ENCODE peak calls at places on chromosomes 7 and 10, in six cellular contexts. L is K562, X is PC-3, D is HepG2, G is mesenchymal stem cell, U is endothelial cell of umbilical vein. Y is an unnamed sample.

GRCh38 chr7:112726076-112726475 is 64.1 kb downstream of the TMEM168 start:
- DNase-seq in D (no peak), G (no peak), X (no peak), U (no peak), L (peak; percentile 45), Y (no peak)

GRCh38 chr10:79269969-79270368 is 77.3 kb upstream of the PPIF start:
- DNase-seq in U (no peak), L (no peak), G (no peak), D (no peak), X (no peak), Y (no peak)

GRCh38 chr10:11331706-11332105 is 279.7 kb downstream of the USP6NL start:
- DNase-seq in X (no peak), D (no peak), L (no peak), G (no peak), U (peak; percentile 48), Y (peak; percentile 3)

GRCh38 chr7:108000875-108001758 is 1.8 kb downstream of the LAMB1 start:
- DNase-seq in X (peak; percentile 54), L (no peak), U (peak; percentile 98), G (peak; percentile 58), D (no peak), Y (no peak)

GRCh38 chr10:92702301-92702916 is 12.7 kb downstream of the HHEX start:
- DNase-seq in D (no peak), U (peak; percentile 11), X (no peak), G (peak; percentile 18), L (peak; percentile 27), Y (no peak)

GRCh38 chr7:66182920-66183319 is 22.2 kb upstream of the TPST1 start:
- DNase-seq in U (no peak), G (peak; percentile 37), L (no peak), D (peak; percentile 59), X (no peak), Y (no peak)

GRCh38 chr10:95217476-95217875 is 23.4 kb downstream of the ACSM6 start:
- DNase-seq in L (no peak), X (peak; percentile 56), U (no peak), D (no peak), G (no peak), Y (peak; percentile 65)

GRCh38 chr7:135385209-135385608 is 124.7 kb downstream of the CNOT4 start:
- DNase-seq in D (no peak), U (no peak), G (no peak), X (peak; percentile 5), L (peak; percentile 63), Y (peak; percentile 42)

GRCh38 chr7:145088111-145088745 is 252.4 kb upstream of the TPK1 start:
- DNase-seq in X (no peak), U (no peak), D (no peak), L (no peak), G (no peak), Y (no peak)

GRCh38 chr7:95609277-95609971 is 13.1 kb upstream of the PDK4 start:
- DNase-seq in D (peak; percentile 6), U (peak; percentile 91), G (peak; percentile 57), X (peak; percentile 73), L (no peak), Y (peak; percentile 22)

GRCh38 chr7:102934670-102935069 is 21.9 kb downstream of the LRRC17 start:
- DNase-seq in G (no peak), U (no peak), D (no peak), L (no peak), X (no peak), Y (no peak)

GRCh38 chr10:89554433-89554832 is 19.0 kb upstream of the SLC16A12 start:
- DNase-seq in X (peak; percentile 68), D (no peak), L (no peak), U (no peak), G (no peak), Y (no peak)

GRCh38 chr7:112084506-112084905 is 121.7 kb downstream of the DOCK4 start:
- DNase-seq in L (no peak), U (peak; percentile 74), D (no peak), X (no peak), G (peak; percentile 56), Y (no peak)

GRCh38 chr10:7756360-7756992 is 31.3 kb downstream of the KIN start:
- DNase-seq in G (peak; percentile 18), U (peak; percentile 52), L (peak; percentile 16), D (peak; percentile 41), X (peak; percentile 25), Y (no peak)

GRCh38 chr10:93039721-93040120 is 20.9 kb upstream of the CYP26C1 start:
- DNase-seq in X (peak; percentile 59), L (peak; percentile 47), D (peak; percentile 31), U (no peak), G (peak; percentile 30), Y (peak; percentile 6)

GRCh38 chr7:10121641-10122040 is 852.0 kb upstream of the PHF14 start:
- DNase-seq in D (no peak), G (no peak), U (peak; percentile 63), L (no peak), X (no peak), Y (no peak)

GRCh38 chr7:142063551-142064442 is 47.7 kb upstream of the MGAM2 start:
- DNase-seq in U (no peak), X (no peak), G (no peak), L (no peak), D (no peak), Y (no peak)

GRCh38 chr10:11878776-11879175 is 55.6 kb downstream of the PROSER2 start:
- DNase-seq in L (no peak), X (no peak), G (no peak), D (no peak), U (no peak), Y (no peak)

GRCh38 chr10:93591065-93591808 is 9.8 kb downstream of the RBP4 start:
- DNase-seq in D (no peak), X (peak; percentile 37), L (no peak), U (no peak), G (no peak), Y (no peak)

GRCh38 chr7:159061674-159062212 is 82.9 kb downstream of the VIPR2 start:
- DNase-seq in D (no peak), G (no peak), X (peak; percentile 35), U (no peak), L (no peak), Y (no peak)

GRCh38 chr10:123862421-123863188 is 29.0 kb downstream of the CPXM2 start:
- DNase-seq in L (no peak), D (no peak), X (no peak), U (no peak), G (no peak), Y (no peak)

GRCh38 chr7:91280180-91280579 is 15.9 kb downstream of the FZD1 start:
- DNase-seq in X (no peak), D (no peak), G (no peak), U (no peak), L (no peak), Y (no peak)

GRCh38 chr7:133691727-133692450 is 435.3 kb upstream of the LRGUK start:
- DNase-seq in U (no peak), D (no peak), X (no peak), L (no peak), G (no peak), Y (no peak)

GRCh38 chr10:100645111-100645510 is 100.3 kb upstream of the PAX2 start:
- DNase-seq in X (no peak), G (no peak), D (no peak), L (no peak), U (no peak), Y (no peak)

GRCh38 chr10:29386347-29386999 is 97.6 kb downstream of the LYZL1 start:
- DNase-seq in G (peak; percentile 45), L (peak; percentile 37), X (peak; percentile 38), D (peak; percentile 44), U (peak; percentile 43), Y (peak; percentile 39)

DNA sequence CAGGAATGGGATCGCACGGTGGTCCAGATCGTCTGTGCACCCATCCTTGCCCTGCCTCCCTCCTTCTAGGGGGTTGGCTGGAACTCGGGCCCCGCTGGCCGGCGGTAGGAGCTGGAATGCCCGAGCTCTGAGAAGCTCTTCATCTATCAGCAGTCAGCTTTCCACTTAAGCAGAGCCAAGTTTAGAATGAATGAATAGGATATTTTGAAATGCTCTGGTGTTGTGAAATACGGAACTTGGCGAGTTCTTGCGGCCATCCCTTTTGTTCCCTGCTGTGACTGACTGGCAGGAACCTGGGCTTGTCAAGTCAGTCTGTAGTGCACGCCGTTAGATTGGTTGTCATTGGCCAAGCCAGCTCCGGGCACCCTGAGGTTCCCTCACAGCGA is 33.3 kb downstream of the FOXK1 start:
- DNase-seq in U (no peak), G (peak; percentile 69), D (peak; percentile 83), L (no peak), X (no peak), Y (peak; percentile 90)
- H3K4me3 ChIP-seq in U (no peak overlapping the region), G (no peak overlapping the region), D (peak overlapping the region; percentile 1), L (no peak overlapping the region), X (no peak overlapping the region), Y (no peak overlapping the region)

DNA sequence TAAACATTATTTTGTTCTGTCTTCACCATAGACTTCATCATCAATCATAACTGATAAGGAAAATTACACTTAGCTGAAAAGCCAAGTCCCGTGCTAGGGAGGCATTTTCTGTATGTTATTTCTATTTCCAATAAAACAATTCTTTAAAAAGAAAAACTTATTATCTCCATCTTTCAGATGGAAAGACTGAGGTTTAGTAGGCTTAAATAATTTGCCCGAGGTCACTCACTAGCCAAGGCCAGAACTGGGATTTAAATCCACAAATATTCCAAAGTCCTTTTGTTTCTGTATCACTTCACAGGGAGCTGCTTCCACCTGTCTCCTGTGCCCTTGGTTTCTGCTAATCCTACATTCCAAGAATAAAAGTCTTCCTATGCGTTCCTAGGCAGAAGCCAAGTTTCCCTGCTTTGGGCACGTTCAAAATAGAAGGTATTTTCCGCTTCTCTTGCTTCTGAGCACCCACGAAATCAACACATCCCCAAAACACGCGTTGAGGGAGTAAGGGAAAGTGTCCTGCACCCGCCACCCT is 720 bp downstream of the CPVL start:
- DNase-seq in U (no peak), L (no peak), G (no peak), X (no peak), D (no peak), Y (no peak)
- H2AFZ ChIP-seq in U (no peak overlapping the region), L (no peak overlapping the region), G (no peak overlapping the region), X (peak overlapping the region; percentile 95), D (peak overlapping the region; percentile 87), Y (peak overlapping the region; percentile 91)

DNA sequence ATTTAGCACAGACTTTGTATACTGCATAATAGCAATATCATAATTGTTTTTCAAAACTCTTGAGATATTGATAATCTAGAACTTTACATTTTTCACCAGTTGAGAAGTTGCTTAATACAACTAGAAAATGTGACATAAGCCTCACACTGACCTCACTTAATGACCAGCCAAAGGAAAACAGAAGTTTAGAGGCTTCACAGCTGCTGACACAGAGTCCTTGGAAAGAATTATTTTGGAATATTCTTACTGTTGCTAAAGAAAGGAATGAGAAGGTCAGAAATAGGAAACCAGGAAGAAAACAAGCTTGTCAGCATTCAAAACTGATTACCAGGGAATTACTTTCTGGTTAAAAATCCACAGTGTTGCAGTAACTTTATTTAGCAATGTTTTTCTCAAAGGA is 35.5 kb upstream of the WASL start:
- DNase-seq in X (no peak), D (no peak), G (peak; percentile 59), U (peak; percentile 32), L (no peak), Y (no peak)
- H3K27ac ChIP-seq in X (peak overlapping the region; percentile 59), D (no peak overlapping the region), G (no peak overlapping the region), U (no peak overlapping the region), L (no peak overlapping the region), Y (no peak overlapping the region)

GRCh38 chr10:77636967-77637473 is 588 bp downstream of the KCNMA1 start:
- DNase-seq in L (no peak), X (no peak), U (no peak), G (no peak), D (no peak), Y (no peak)
- H3K4me3 ChIP-seq in L (no peak overlapping the region), X (peak overlapping the region; percentile 75), U (peak overlapping the region; percentile 16), G (peak overlapping the region; percentile 73), D (no peak overlapping the region), Y (peak overlapping the region; percentile 78)